ENCODE peak calls at places on chromosomes 6 and 20, in four cellular contexts. Y is fibroblast of lung, C is IMR-90, O is colonic mucosa. V is an unnamed sample.
A peak's percentile ranks its signal among the peaks of the same experiment; 100 is the strongest.

GRCh38 chr6:156557269-156557885 is 219.8 kb upstream of the ARID1B start:
- DNase-seq in C (peak; percentile 28), Y (peak; percentile 47), O (no peak), V (no peak)

GRCh38 chr20:6045566-6045965 is 8.3 kb downstream of the LRRN4 start:
- DNase-seq in C (peak; percentile 79), Y (peak; percentile 43), O (no peak), V (no peak)

GRCh38 chr6:95110767-95111166 is 466.6 kb upstream of the MANEA start:
- DNase-seq in O (no peak), C (no peak), Y (no peak), V (no peak)

GRCh38 chr6:170147832-170148708 is 142.8 kb downstream of the DLL1 start:
- DNase-seq in O (no peak), C (no peak), Y (no peak), V (no peak)

GRCh38 chr6:136640132-136640915 is 90.1 kb upstream of the MAP7 start:
- DNase-seq in Y (peak; percentile 66), O (no peak), C (peak; percentile 82), V (peak; percentile 46)

GRCh38 chr6:163564536-163564935 is 150.0 kb downstream of the QKI start:
- DNase-seq in C (no peak), Y (no peak), O (no peak), V (no peak)

GRCh38 chr6:44285552-44286284 is 15.5 kb downstream of the TMEM151B start:
- DNase-seq in C (peak; percentile 35), Y (no peak), O (no peak), V (peak; percentile 34)

GRCh38 chr6:15305496-15305895 is 59.6 kb downstream of the JARID2 start:
- DNase-seq in C (no peak), O (no peak), Y (no peak), V (no peak)

GRCh38 chr6:19836799-19837510 is at the start of gene ID4:
- DNase-seq in Y (peak; percentile 91), C (peak; percentile 96), O (peak; percentile 86), V (peak; percentile 99)

GRCh38 chr6:11143394-11144371 is 32.2 kb upstream of the ERVFRD-1 start:
- DNase-seq in O (peak; percentile 44), C (peak; percentile 92), Y (peak; percentile 90), V (peak; percentile 74)

GRCh38 chr20:10555865-10556308 is 117.9 kb downstream of the JAG1 start:
- DNase-seq in C (peak; percentile 66), O (no peak), Y (peak; percentile 69), V (peak; percentile 59)

GRCh38 chr6:152221806-152222628 is 414.5 kb downstream of the ESR1 start:
- DNase-seq in O (no peak), C (no peak), Y (no peak), V (no peak)

GRCh38 chr20:43949741-43950618 is 35.3 kb downstream of the TOX2 start:
- DNase-seq in O (peak; percentile 45), C (no peak), Y (no peak), V (no peak)

GRCh38 chr6:25960689-25961088 is 1.9 kb upstream of the TRIM38 start:
- DNase-seq in C (no peak), O (no peak), Y (no peak), V (no peak)

GRCh38 chr6:148997863-148998262 is 251.0 kb downstream of the UST start:
- DNase-seq in O (no peak), C (peak; percentile 73), Y (peak; percentile 87), V (peak; percentile 81)

GRCh38 chr6:149221774-149222070 is 95.8 kb upstream of the TAB2 start:
- DNase-seq in Y (no peak), O (no peak), C (peak; percentile 45), V (no peak)

GRCh38 chr6:42251911-42252637 is 34.4 kb upstream of the MRPS10 start:
- DNase-seq in C (no peak), O (peak; percentile 73), Y (peak; percentile 71), V (peak; percentile 7)

GRCh38 chr20:18284805-18285533 is 3.4 kb upstream of the ZNF133 start:
- DNase-seq in C (peak; percentile 4), Y (peak; percentile 37), O (no peak), V (peak; percentile 22)

GRCh38 chr6:122184260-122184934 is 215.1 kb upstream of the HSF2 start:
- DNase-seq in C (peak; percentile 47), O (no peak), Y (peak; percentile 65), V (peak; percentile 81)

GRCh38 chr20:34129518-34130162 is 17.6 kb upstream of the EIF2S2 start:
- DNase-seq in O (peak; percentile 67), Y (peak; percentile 77), C (peak; percentile 73), V (peak; percentile 94)

GRCh38 chr20:13638162-13638495 is 603 bp downstream of the TASP1 start:
- DNase-seq in O (no peak), Y (no peak), C (peak; percentile 16), V (peak; percentile 59)

GRCh38 chr20:63966172-63966943 is 3.4 kb downstream of the ZNF512B start:
- DNase-seq in C (no peak), O (peak; percentile 11), Y (no peak), V (no peak)

GRCh38 chr20:64082821-64083379 is 1.3 kb downstream of the LKAAEAR1 start:
- DNase-seq in C (no peak), O (no peak), Y (no peak), V (no peak)

GRCh38 chr20:24423794-24424307 is 45.6 kb upstream of the SYNDIG1 start:
- DNase-seq in O (no peak), Y (no peak), C (no peak), V (no peak)

GRCh38 chr20:13865825-13866351 is 81.1 kb downstream of the NDUFAF5 start:
- DNase-seq in Y (peak; percentile 9), C (no peak), O (peak; percentile 28), V (peak; percentile 50)

GRCh38 chr6:146871613-146872465 is 273.1 kb downstream of the ADGB start:
- DNase-seq in Y (peak; percentile 8), O (no peak), C (no peak), V (peak; percentile 30)

GRCh38 chr20:23434521-23435313 is 4.8 kb upstream of the CSTL1 start:
- DNase-seq in C (no peak), O (peak; percentile 11), Y (no peak), V (no peak)

GRCh38 chr6:39243809-39244208 is 14.5 kb upstream of the KCNK5 start:
- DNase-seq in O (no peak), C (no peak), Y (no peak), V (no peak)

GRCh38 chr6:43970913-43971775 is 156.1 kb downstream of the MRPL14 start:
- DNase-seq in O (peak; percentile 74), C (peak; percentile 46), Y (no peak), V (no peak)

GRCh38 chr6:31222496-31222895 is 49.4 kb downstream of the HLA-C start:
- DNase-seq in Y (no peak), O (no peak), C (no peak), V (no peak)

GRCh38 chr20:37968726-37969401 is 64.4 kb downstream of the TTI1 start:
- DNase-seq in O (peak; percentile 12), C (no peak), Y (no peak), V (no peak)

GRCh38 chr6:98833101-98834059 is 994 bp upstream of the POU3F2 start:
- DNase-seq in Y (peak; percentile 39), O (no peak), C (peak; percentile 16), V (peak; percentile 42)

GRCh38 chr6:128337619-128338018 is 182.8 kb downstream of the PTPRK start:
- DNase-seq in Y (no peak), O (no peak), C (peak; percentile 32), V (no peak)

DNA sequence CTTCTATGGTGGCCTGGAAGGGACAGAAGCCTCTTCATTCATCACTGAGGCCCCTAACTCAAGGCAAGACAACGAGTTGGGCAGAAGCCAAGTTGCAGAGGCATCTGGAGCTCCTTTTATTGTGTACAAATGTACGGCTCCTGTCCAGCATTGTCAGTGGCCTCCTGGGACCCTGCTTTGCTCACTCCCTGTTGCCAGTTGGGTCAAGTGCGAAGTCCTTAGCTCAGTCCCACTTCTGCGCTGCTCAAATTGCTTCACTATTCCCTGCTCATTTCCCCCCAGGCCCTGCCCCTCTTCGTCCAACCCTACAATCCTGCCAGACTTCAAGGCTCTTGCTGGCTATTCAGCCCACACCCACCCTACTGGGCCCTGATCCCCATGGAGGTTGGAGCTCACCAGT is 181.3 kb upstream of the PMEPA1 start:
- DNase-seq in C (no peak), O (no peak), Y (no peak), V (no peak)
- H3K9ac ChIP-seq in C (no peak overlapping the region), O (no peak overlapping the region), Y (no peak overlapping the region), V (no peak overlapping the region)

GRCh38 chr6:21636876-21637275 is 43.3 kb downstream of the SOX4 start:
- DNase-seq in O (no peak), Y (peak; percentile 12), C (peak; percentile 7), V (peak; percentile 59)

GRCh38 chr6:21628162-21628561 is 34.6 kb downstream of the SOX4 start:
- DNase-seq in Y (no peak), O (no peak), C (no peak), V (no peak)

GRCh38 chr6:21634582-21634981 is 41.0 kb downstream of the SOX4 start:
- DNase-seq in C (peak; percentile 96), O (no peak), Y (peak; percentile 92), V (peak; percentile 93)

GRCh38 chr6:21639316-21639715 is 45.8 kb downstream of the SOX4 start:
- DNase-seq in C (no peak), Y (no peak), O (no peak), V (no peak)

DNA sequence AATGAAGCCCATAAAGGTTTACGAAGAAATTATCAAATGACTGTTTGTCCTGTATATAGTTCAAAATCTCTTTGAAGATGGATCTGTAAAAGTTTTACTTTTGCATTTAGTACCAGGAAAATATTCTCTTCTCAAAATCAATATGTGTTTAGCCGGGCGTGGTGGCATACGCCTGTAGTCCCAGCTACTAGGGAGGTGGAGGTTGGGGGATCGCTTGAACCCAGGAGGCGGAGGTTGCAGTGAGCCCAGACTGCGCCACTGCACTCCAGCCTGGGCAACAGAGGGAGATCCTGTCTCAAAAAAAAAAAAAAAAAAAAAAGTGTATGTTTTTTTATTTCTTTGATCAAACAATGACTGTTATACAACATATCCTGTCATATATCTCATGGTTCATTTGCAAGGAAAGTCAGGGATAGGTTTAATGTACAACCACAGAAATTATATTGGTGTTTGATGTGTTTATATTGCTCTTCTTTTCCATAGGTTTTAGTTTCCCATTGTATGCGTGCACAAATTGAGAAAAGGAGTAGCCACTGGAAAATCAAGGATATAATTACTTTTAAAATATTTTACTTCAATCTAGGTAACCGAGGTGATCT is 40.1 kb downstream of the SOX4 start:
- DNase-seq in C (no peak), O (peak; percentile 28), Y (no peak), V (no peak)
- H3K9ac ChIP-seq in C (no peak overlapping the region), O (no peak overlapping the region), Y (no peak overlapping the region), V (no peak overlapping the region)

GRCh38 chr6:109237082-109237985 is 142.0 kb downstream of the CEP57L1 start:
- DNase-seq in O (no peak), C (no peak), Y (no peak), V (no peak)
- H3K9ac ChIP-seq in O (no peak overlapping the region), C (no peak overlapping the region), Y (no peak overlapping the region), V (no peak overlapping the region)

DNA sequence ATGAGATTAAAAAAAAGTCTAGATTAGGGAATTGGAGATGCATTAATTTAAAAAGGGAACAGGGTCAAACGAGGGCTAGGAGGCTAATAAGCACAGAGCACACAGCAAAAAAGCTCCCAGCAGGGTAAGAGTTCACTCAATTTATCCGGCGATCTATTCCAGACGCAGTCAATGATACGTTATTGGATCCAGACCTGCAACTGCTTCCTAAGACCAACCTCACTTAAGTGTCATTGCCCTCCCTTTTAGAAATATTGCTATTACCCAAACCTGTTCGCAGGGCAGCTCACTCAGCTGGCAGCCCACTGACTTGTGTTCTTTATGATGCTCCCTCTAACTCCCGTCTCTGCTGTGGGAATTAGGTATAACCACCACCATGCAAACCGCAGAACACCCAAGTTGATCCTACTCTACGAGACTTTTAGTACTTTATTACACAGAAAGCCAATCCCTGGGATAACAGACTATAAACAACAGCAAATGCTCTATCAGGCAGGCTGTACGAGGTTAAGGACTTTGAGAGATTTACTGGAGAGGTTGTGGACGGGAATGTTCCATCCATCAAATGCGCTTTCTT is 241.0 kb downstream of the FOXC1 start:
- DNase-seq in Y (no peak), C (no peak), O (no peak), V (no peak)
- H3K9ac ChIP-seq in Y (no peak overlapping the region), C (no peak overlapping the region), O (no peak overlapping the region), V (no peak overlapping the region)